ENCODE peak calls at places on chromosomes 3 and 15, in eight cellular contexts. H is DND-41, M is cardiac muscle cell, O is astrocyte of the cerebellum, Y is AG10803, E is stomach, P is mucosa of descending colon, Q is brain microvascular endothelial cell. Z is an unnamed sample.

GRCh38 chr15:99578809-99579208 is 13.0 kb downstream of the MEF2A start:
- DNase-seq in H (no peak), M (no peak), O (no peak), Y (peak), E (no peak), P (no peak), Q (no peak), Z (no peak)

GRCh38 chr3:159865042-159865579 is 123.5 kb upstream of the IL12A start:
- DNase-seq in H (no peak), M (no peak), O (peak), Y (peak), E (no peak), P (no peak), Q (peak), Z (no peak)

GRCh38 chr3:47792699-47793098 is 10.2 kb upstream of the DHX30 start:
- DNase-seq in H (no peak), M (no peak), O (no peak), Y (no peak), E (no peak), P (no peak), Q (no peak), Z (no peak)

GRCh38 chr15:31396881-31397560 is 70.4 kb downstream of the KLF13 start:
- DNase-seq in H (no peak), M (peak), O (no peak), Y (peak), E (peak), P (peak), Q (peak), Z (no peak)

GRCh38 chr3:127889461-127889863 is 25.6 kb upstream of the KBTBD12 start:
- DNase-seq in H (no peak), M (peak), O (peak), Y (peak), E (no peak), P (no peak), Q (peak), Z (no peak)

GRCh38 chr3:10551821-10552630 is 46.6 kb upstream of the ATP2B2 start:
- DNase-seq in H (peak), M (peak), O (peak), Y (no peak), E (no peak), P (peak), Q (peak), Z (peak)

GRCh38 chr3:111194048-111194447 is 122.4 kb downstream of the NECTIN3 start:
- DNase-seq in H (no peak), M (no peak), O (no peak), Y (no peak), E (no peak), P (no peak), Q (no peak), Z (no peak)

GRCh38 chr15:96268421-96269204 is 61.9 kb upstream of the NR2F2 start:
- DNase-seq in H (no peak), M (peak), O (peak), Y (peak), E (no peak), P (no peak), Q (no peak), Z (no peak)

GRCh38 chr15:41331281-41331680 is 1.1 kb downstream of the OIP5 start:
- DNase-seq in H (no peak), M (no peak), O (no peak), Y (no peak), E (no peak), P (no peak), Q (no peak), Z (no peak)

GRCh38 chr15:95591270-95591669 is 739.2 kb upstream of the NR2F2 start:
- DNase-seq in H (no peak), M (no peak), O (no peak), Y (no peak), E (no peak), P (no peak), Q (no peak), Z (no peak)

GRCh38 chr15:27847775-27848710 is 251.1 kb downstream of the OCA2 start:
- DNase-seq in H (no peak), M (no peak), O (no peak), Y (no peak), E (peak), P (no peak), Q (no peak), Z (no peak)

GRCh38 chr3:8656240-8656639 is 11.6 kb upstream of the SSUH2 start:
- DNase-seq in H (no peak), M (no peak), O (no peak), Y (no peak), E (peak), P (no peak), Q (no peak), Z (no peak)

GRCh38 chr3:115081444-115081843 is 65.6 kb downstream of the ZBTB20 start:
- DNase-seq in H (no peak), M (no peak), O (no peak), Y (no peak), E (no peak), P (no peak), Q (no peak), Z (no peak)

GRCh38 chr3:100245932-100246331 is 14.9 kb upstream of the TBC1D23 start:
- DNase-seq in H (no peak), M (no peak), O (no peak), Y (no peak), E (no peak), P (no peak), Q (peak), Z (no peak)

GRCh38 chr3:5264896-5265770 is 77.6 kb downstream of the EDEM1 start:
- DNase-seq in H (no peak), M (no peak), O (peak), Y (peak), E (no peak), P (no peak), Q (no peak), Z (no peak)

GRCh38 chr3:195583831-195584542 is at the start of gene APOD:
- DNase-seq in H (peak), M (peak), O (no peak), Y (peak), E (no peak), P (peak), Q (peak), Z (no peak)

GRCh38 chr3:126340943-126341754 is 16.1 kb downstream of the KLF15 start:
- DNase-seq in H (no peak), M (no peak), O (no peak), Y (no peak), E (no peak), P (no peak), Q (no peak), Z (no peak)

GRCh38 chr15:90596943-90597342 is 67.2 kb downstream of the CRTC3 start:
- DNase-seq in H (no peak), M (no peak), O (no peak), Y (peak), E (no peak), P (no peak), Q (no peak), Z (no peak)

GRCh38 chr3:173876476-173876875 is 478.9 kb downstream of the NLGN1 start:
- DNase-seq in H (no peak), M (no peak), O (no peak), Y (no peak), E (no peak), P (no peak), Q (no peak), Z (no peak)

GRCh38 chr3:127775398-127776109 is 46.8 kb downstream of the MGLL start:
- DNase-seq in H (no peak), M (peak), O (no peak), Y (peak), E (no peak), P (peak), Q (peak), Z (no peak)

GRCh38 chr3:191958980-191959671 is 498.2 kb downstream of the PYDC2 start:
- DNase-seq in H (no peak), M (no peak), O (no peak), Y (no peak), E (no peak), P (no peak), Q (no peak), Z (no peak)

GRCh38 chr15:44038801-44039200 is 156.3 kb downstream of the FRMD5 start:
- DNase-seq in H (no peak), M (no peak), O (peak), Y (no peak), E (no peak), P (no peak), Q (peak), Z (peak)

GRCh38 chr3:38960953-38961622 is 90.7 kb downstream of the SCN11A start:
- DNase-seq in H (peak), M (peak), O (peak), Y (peak), E (peak), P (peak), Q (peak), Z (peak)

GRCh38 chr3:31959951-31960792 is 20.9 kb downstream of the OSBPL10 start:
- DNase-seq in H (no peak), M (peak), O (no peak), Y (no peak), E (no peak), P (no peak), Q (no peak), Z (no peak)

GRCh38 chr3:99747915-99748314 is 69.7 kb upstream of the CMSS1 start:
- DNase-seq in H (no peak), M (peak), O (no peak), Y (peak), E (no peak), P (no peak), Q (peak), Z (no peak)

GRCh38 chr15:84727429-84727828 is 11.5 kb upstream of the SEC11A start:
- DNase-seq in H (no peak), M (peak), O (no peak), Y (no peak), E (no peak), P (no peak), Q (peak), Z (no peak)

GRCh38 chr3:174533286-174533685 is 325.8 kb upstream of the NAALADL2 start:
- DNase-seq in H (no peak), M (peak), O (peak), Y (peak), E (no peak), P (no peak), Q (peak), Z (no peak)

GRCh38 chr3:186990878-186991308 is 60.6 kb downstream of the ST6GAL1 start:
- DNase-seq in H (no peak), M (no peak), O (peak), Y (no peak), E (no peak), P (no peak), Q (no peak), Z (no peak)

GRCh38 chr3:17088602-17089313 is 204.0 kb downstream of the PLCL2 start:
- DNase-seq in H (peak), M (no peak), O (no peak), Y (no peak), E (no peak), P (no peak), Q (no peak), Z (peak)

GRCh38 chr15:63752075-63752684 is 81.6 kb downstream of the HERC1 start:
- DNase-seq in H (peak), M (peak), O (peak), Y (peak), E (peak), P (no peak), Q (peak), Z (peak)

GRCh38 chr3:183508818-183509217 is 46.7 kb downstream of the KLHL6 start:
- DNase-seq in H (no peak), M (no peak), O (no peak), Y (no peak), E (no peak), P (no peak), Q (no peak), Z (no peak)

GRCh38 chr15:80059786-80060489 is 462 bp downstream of the ZFAND6 start:
- DNase-seq in H (no peak), M (peak), O (no peak), Y (peak), E (peak), P (no peak), Q (no peak), Z (peak)

GRCh38 chr3:113552851-113553250 is 20.5 kb downstream of the SIDT1 start:
- DNase-seq in H (no peak), M (no peak), O (no peak), Y (no peak), E (no peak), P (no peak), Q (no peak), Z (no peak)

GRCh38 chr3:73484656-73485248 is 140.0 kb downstream of the PDZRN3 start:
- DNase-seq in H (no peak), M (no peak), O (no peak), Y (peak), E (no peak), P (no peak), Q (no peak), Z (no peak)
- H3K4me3 ChIP-seq in H (no peak), M (no peak), O (no peak), Y (no peak), E (no peak), P (no peak), Q (no peak), Z (no peak)

GRCh38 chr3:12986986-12987385 is 86.2 kb downstream of the IQSEC1 start:
- DNase-seq in H (no peak), M (no peak), O (no peak), Y (no peak), E (peak), P (no peak), Q (no peak), Z (no peak)
- H3K4me3 ChIP-seq in H (no peak), M (no peak), O (no peak), Y (no peak), E (no peak), P (no peak), Q (no peak), Z (no peak)

GRCh38 chr15:39578851-39579486 is 1.9 kb upstream of the THBS1 start:
- DNase-seq in H (no peak), M (peak), O (no peak), Y (peak), E (no peak), P (no peak), Q (no peak), Z (no peak)
- H3K4me3 ChIP-seq in H (no peak), M (no peak), O (peak), Y (peak), E (peak), P (no peak), Q (no peak), Z (no peak)

DNA sequence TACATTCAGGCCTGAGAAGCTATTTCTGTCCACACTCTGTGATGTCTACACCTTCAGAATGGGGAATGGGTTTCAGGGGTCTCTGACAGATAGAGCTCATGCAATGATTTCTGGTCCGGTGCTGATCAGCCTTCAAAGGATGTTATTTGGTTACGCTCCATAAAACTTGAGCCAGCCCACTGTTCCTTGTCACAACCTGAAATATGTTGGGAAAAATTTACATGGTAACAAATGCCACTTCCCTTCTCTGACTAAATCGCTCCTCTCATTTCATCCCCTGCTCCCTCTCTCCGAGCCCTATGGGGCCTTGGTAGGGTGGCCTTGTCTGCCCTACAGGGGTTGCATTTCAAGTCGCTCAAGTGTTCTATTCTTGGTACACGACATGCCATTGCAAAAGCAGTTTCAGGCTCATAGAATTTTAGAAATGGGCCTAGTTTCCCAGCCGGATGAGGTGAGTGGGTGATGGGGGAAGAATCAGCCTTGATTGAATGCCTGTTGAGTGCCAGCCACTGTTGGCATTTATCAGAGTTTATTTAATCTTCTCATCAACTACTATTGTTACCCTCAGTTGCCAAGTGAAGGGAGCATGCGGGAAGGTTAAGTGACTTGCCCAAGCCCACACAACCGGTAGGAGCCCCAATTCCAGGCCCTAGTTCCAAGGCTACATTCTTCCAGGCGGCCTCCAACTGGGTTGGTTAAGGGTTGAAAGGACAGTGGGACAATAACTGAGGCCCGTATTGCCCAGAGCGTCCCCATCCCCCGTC is 1.0 kb upstream of the ABHD2 start:
- DNase-seq in H (no peak), M (no peak), O (no peak), Y (no peak), E (no peak), P (no peak), Q (no peak), Z (no peak)
- H3K4me3 ChIP-seq in H (peak), M (no peak), O (peak), Y (peak), E (peak), P (no peak), Q (peak), Z (peak)

GRCh38 chr15:69524296-69524695 is 71.7 kb downstream of the RPLP1 start:
- DNase-seq in H (no peak), M (no peak), O (no peak), Y (no peak), E (peak), P (peak), Q (no peak), Z (no peak)
- H3K4me3 ChIP-seq in H (no peak), M (no peak), O (no peak), Y (no peak), E (no peak), P (no peak), Q (no peak), Z (no peak)

Z was measured in Jurkat, Clone E6-1.